ENCODE peak calls at places on chromosomes 6 and 20, in seven cellular contexts. S is stimulated activated CD8-positive, alpha-beta memory T cell treated with anti-CD3 and anti-CD28 coated beads, Interleukin-2, amount 100 ng/mL, for 1 hour; M is NK-92 treated with Interleukin-12 subunit alpha and Interleukin-12 subunit beta, amount 100 ng/mL, for 24 hours; J is HAP-1; U is coronary artery; G is Kasumi-1; E is T follicular helper cell. B is an unnamed sample.

GRCh38 chr6:74096329-74096728 is 400.3 kb downstream of the CD109 start:
- DNase-seq in U (no peak), J (no peak), E (no peak), S (no peak), G (no peak), M (no peak), B (no peak)

GRCh38 chr6:144951730-144952437 is 666.7 kb downstream of the UTRN start:
- DNase-seq in U (no peak), J (no peak), S (no peak), G (no peak), E (no peak), M (no peak), B (no peak)

GRCh38 chr6:8821921-8822512 is 386.7 kb upstream of the SLC35B3 start:
- DNase-seq in M (no peak), U (no peak), G (no peak), J (no peak), S (no peak), E (no peak), B (no peak)

GRCh38 chr6:15341311-15341710 is 95.4 kb downstream of the JARID2 start:
- DNase-seq in J (no peak), E (no peak), G (no peak), S (no peak), U (no peak), M (no peak), B (no peak)

GRCh38 chr20:34515484-34516037 is 661 bp upstream of the DYNLRB1 start:
- DNase-seq in G (peak), E (peak), M (peak), J (peak), S (peak), U (no peak), B (peak)

GRCh38 chr6:85364354-85364753 is 85.5 kb upstream of the NT5E start:
- DNase-seq in M (no peak), G (no peak), U (no peak), S (no peak), E (no peak), J (no peak), B (no peak)

GRCh38 chr6:42279966-42280629 is 62.4 kb upstream of the MRPS10 start:
- DNase-seq in M (no peak), U (peak), E (no peak), G (no peak), S (no peak), J (no peak), B (no peak)

GRCh38 chr6:114342826-114343781 is at the start of gene HS3ST5:
- DNase-seq in E (no peak), S (no peak), M (no peak), J (peak), U (no peak), G (peak), B (no peak)

GRCh38 chr6:89487864-89488263 is 54.9 kb downstream of the ANKRD6 start:
- DNase-seq in J (no peak), S (no peak), E (no peak), G (no peak), M (no peak), U (no peak), B (no peak)

GRCh38 chr20:19497064-19497463 is 261.0 kb upstream of the RIN2 start:
- DNase-seq in E (no peak), J (no peak), S (no peak), U (no peak), G (no peak), M (no peak), B (no peak)

GRCh38 chr6:53794720-53795253 is at the start of gene LRRC1:
- DNase-seq in J (peak), M (peak), U (peak), S (peak), E (peak), G (peak), B (peak)

GRCh38 chr6:24228681-24229255 is 102.8 kb downstream of the NRSN1 start:
- DNase-seq in G (peak), M (peak), U (no peak), J (no peak), S (no peak), E (no peak), B (no peak)

GRCh38 chr6:138339024-138339423 is 38.7 kb upstream of the SMIM28 start:
- DNase-seq in U (no peak), G (no peak), M (no peak), J (no peak), E (no peak), S (no peak), B (no peak)

GRCh38 chr6:134240664-134241431 is 77.1 kb downstream of the SGK1 start:
- DNase-seq in J (no peak), S (peak), E (peak), M (peak), U (no peak), G (peak), B (peak)

GRCh38 chr20:17808357-17808756 is 108.6 kb downstream of the BANF2 start:
- DNase-seq in U (no peak), E (no peak), J (no peak), S (no peak), M (no peak), G (no peak), B (no peak)

GRCh38 chr6:116030745-116031144 is 29.9 kb downstream of the FRK start:
- DNase-seq in U (no peak), M (no peak), E (no peak), S (no peak), G (no peak), J (no peak), B (no peak)

GRCh38 chr20:10857362-10858070 is 183.7 kb upstream of the JAG1 start:
- DNase-seq in E (no peak), J (no peak), S (no peak), U (no peak), G (peak), M (no peak), B (no peak)

GRCh38 chr6:149052350-149053106 is 265.0 kb upstream of the TAB2 start:
- DNase-seq in M (no peak), E (no peak), J (no peak), G (no peak), U (no peak), S (no peak), B (no peak)

GRCh38 chr6:56902551-56903464 is 52.1 kb upstream of the BEND6 start:
- DNase-seq in U (no peak), J (peak), M (no peak), E (no peak), G (peak), S (no peak), B (no peak)

GRCh38 chr20:33832113-33832853 is 21.1 kb downstream of the CHMP4B start:
- DNase-seq in G (no peak), M (no peak), U (no peak), J (no peak), S (no peak), E (no peak), B (no peak)

GRCh38 chr6:155530219-155530834 is 74.7 kb upstream of the NOX3 start:
- DNase-seq in J (peak), U (no peak), M (no peak), S (no peak), G (peak), E (no peak), B (no peak)

GRCh38 chr6:12296255-12296573 is 6.1 kb downstream of the EDN1 start:
- DNase-seq in M (no peak), S (no peak), U (no peak), G (no peak), E (no peak), J (no peak), B (no peak)

GRCh38 chr6:127384007-127384406 is 40.6 kb upstream of the ECHDC1 start:
- DNase-seq in S (no peak), J (no peak), E (no peak), U (no peak), G (no peak), M (no peak), B (no peak)